ENCODE peak calls at places on chromosomes 12 and 14, in nine cellular contexts. D is GM23338, B is psoas muscle, X is Peyer's patch, E is fibroblast of lung, I is stomach, M is mucosa of descending colon, F is bronchial epithelial cell, R is colonic mucosa. Y is an unnamed sample.

GRCh38 chr14:79585845-79586244 is 625.5 kb downstream of the DIO2 start:
- DNase-seq in M (no peak), R (no peak), B (no peak), X (no peak), I (no peak), E (peak; percentile 16), D (no peak), F (no peak), Y (no peak)

GRCh38 chr14:87869619-87870583 is 123.1 kb downstream of the GALC start:
- DNase-seq in B (no peak), D (no peak), E (peak; percentile 4), R (no peak), X (no peak), F (peak; percentile 93), M (no peak), I (no peak), Y (peak; percentile 93)

GRCh38 chr14:37202265-37202664 is 4.5 kb downstream of the MIPOL1 start:
- DNase-seq in B (no peak), X (no peak), R (no peak), I (no peak), M (no peak), D (no peak), F (peak; percentile 74), E (peak; percentile 8), Y (peak; percentile 55)

GRCh38 chr12:122421263-122421814 is 1.1 kb downstream of the CLIP1 start:
- DNase-seq in R (peak; percentile 61), X (peak; percentile 36), D (no peak), M (peak; percentile 64), E (peak; percentile 64), B (no peak), F (peak; percentile 66), I (peak; percentile 35), Y (peak; percentile 52)

GRCh38 chr14:77914073-77914721 is 114.3 kb downstream of the ADCK1 start:
- DNase-seq in I (no peak), R (no peak), M (no peak), E (no peak), D (no peak), X (no peak), F (no peak), B (no peak), Y (no peak)

GRCh38 chr12:6038160-6038559 is 86.3 kb downstream of the VWF start:
- DNase-seq in F (peak; percentile 78), E (peak; percentile 75), M (no peak), B (no peak), X (no peak), R (peak; percentile 74), I (peak; percentile 50), D (peak; percentile 98), Y (peak; percentile 80)

GRCh38 chr12:127381681-127382080 is 885.3 kb upstream of the TMEM132C start:
- DNase-seq in D (no peak), F (no peak), E (no peak), R (no peak), B (no peak), M (no peak), I (no peak), X (no peak), Y (peak; percentile 28)

GRCh38 chr12:19834596-19834995 is 395.3 kb downstream of the AEBP2 start:
- DNase-seq in X (no peak), B (no peak), I (no peak), F (no peak), D (no peak), E (no peak), R (no peak), M (no peak), Y (no peak)

GRCh38 chr12:117850048-117850447 is 118.7 kb downstream of the KSR2 start:
- DNase-seq in D (peak; percentile 85), B (no peak), X (no peak), F (peak; percentile 33), I (no peak), E (peak; percentile 40), R (peak; percentile 22), M (no peak), Y (peak; percentile 51)

GRCh38 chr12:1533602-1534304 is 60.6 kb downstream of the FBXL14 start:
- DNase-seq in B (no peak), X (no peak), M (no peak), F (no peak), E (no peak), D (no peak), I (no peak), R (no peak), Y (peak; percentile 44)

GRCh38 chr14:69657961-69658360 is 46.6 kb downstream of the SUSD6 start:
- DNase-seq in F (peak; percentile 87), R (peak; percentile 72), X (no peak), E (peak; percentile 39), M (peak; percentile 75), D (peak; percentile 56), I (peak; percentile 84), B (no peak), Y (peak; percentile 29)

GRCh38 chr12:57579011-57579410 is 12.0 kb upstream of the PIP4K2C start:
- DNase-seq in I (no peak), E (no peak), M (no peak), R (no peak), F (no peak), B (no peak), D (no peak), X (no peak), Y (no peak)

GRCh38 chr14:23061995-23062394 is 4.7 kb upstream of the CDH24 start:
- DNase-seq in M (no peak), E (peak; percentile 95), X (no peak), R (no peak), I (peak; percentile 61), F (peak; percentile 95), D (no peak), B (peak; percentile 71), Y (peak; percentile 94)

GRCh38 chr14:81990312-81990761 is 456.7 kb upstream of the SEL1L start:
- DNase-seq in D (peak; percentile 72), E (peak; percentile 60), F (peak; percentile 52), I (peak; percentile 45), M (no peak), X (no peak), B (no peak), R (peak; percentile 40), Y (peak; percentile 57)

GRCh38 chr12:3461391-3461790 is 29.6 kb upstream of the PRMT8 start:
- DNase-seq in D (no peak), B (no peak), E (no peak), X (no peak), R (no peak), M (no peak), F (no peak), I (no peak), Y (no peak)

GRCh38 chr12:64780220-64780530 is 21.0 kb upstream of the GNS start:
- DNase-seq in F (no peak), X (no peak), M (no peak), E (no peak), D (no peak), R (no peak), B (no peak), I (no peak), Y (no peak)

GRCh38 chr14:73133795-73134194 is 2.5 kb upstream of the PSEN1 start:
- DNase-seq in R (no peak), X (no peak), E (no peak), I (no peak), M (no peak), D (peak; percentile 21), B (no peak), F (no peak), Y (no peak)

GRCh38 chr14:73140924-73141323 is 4.6 kb downstream of the PSEN1 start:
- DNase-seq in X (no peak), I (no peak), F (no peak), R (no peak), M (no peak), D (no peak), E (no peak), B (no peak), Y (no peak)

GRCh38 chr14:73136387-73137221 is at the start of gene PSEN1:
- DNase-seq in X (peak; percentile 99), B (peak; percentile 97), F (peak; percentile 80), I (peak; percentile 98), E (peak; percentile 90), R (peak; percentile 99), D (peak; percentile 98), M (peak; percentile 97), Y (peak; percentile 86)

GRCh38 chr14:73136085-73136386 is 271 bp upstream of the PSEN1 start:
- DNase-seq in B (no peak), I (no peak), R (no peak), F (no peak), E (no peak), X (no peak), M (no peak), D (no peak), Y (no peak)
- H3K4me3 ChIP-seq in B (peak overlapping the region; percentile 97), I (peak overlapping the region; percentile 75), R (peak overlapping the region; percentile 89), F (peak overlapping the region; percentile 85), E (peak overlapping the region; percentile 69), X (peak overlapping the region; percentile 88), M (peak overlapping the region; percentile 81), D (peak overlapping the region; percentile 87), Y (peak overlapping the region; percentile 72)

GRCh38 chr14:61837336-61838229 is 75.4 kb downstream of the SNAPC1 start:
- DNase-seq in B (peak; percentile 78), I (peak; percentile 84), F (peak; percentile 73), D (peak; percentile 87), E (peak; percentile 81), R (peak; percentile 81), X (peak; percentile 74), M (peak; percentile 57), Y (peak; percentile 83)
- H3K4me3 ChIP-seq in B (no peak overlapping the region), I (no peak overlapping the region), F (no peak overlapping the region), D (no peak overlapping the region), E (no peak overlapping the region), R (no peak overlapping the region), X (no peak overlapping the region), M (no peak overlapping the region), Y (no peak overlapping the region)

GRCh38 chr14:101813171-101813759 is 51.8 kb downstream of the PPP2R5C start:
- DNase-seq in R (peak; percentile 40), M (peak; percentile 67), E (no peak), B (peak; percentile 65), I (no peak), X (no peak), F (no peak), D (no peak), Y (peak; percentile 33)
- H3K4me3 ChIP-seq in R (no peak overlapping the region), M (no peak overlapping the region), E (no peak overlapping the region), B (no peak overlapping the region), I (no peak overlapping the region), X (no peak overlapping the region), F (no peak overlapping the region), D (no peak overlapping the region), Y (no peak overlapping the region)

GRCh38 chr12:106130474-106131113 is 8.2 kb downstream of the NUAK1 start:
- DNase-seq in R (no peak), M (no peak), X (no peak), F (no peak), D (no peak), B (no peak), I (no peak), E (no peak), Y (no peak)

GRCh38 chr12:106133136-106134087 is 5.3 kb downstream of the NUAK1 start:
- DNase-seq in I (no peak), D (peak; percentile 92), B (no peak), F (peak; percentile 88), R (no peak), X (no peak), E (no peak), M (no peak), Y (peak; percentile 38)

GRCh38 chr12:106134294-106134949 is 4.3 kb downstream of the NUAK1 start:
- DNase-seq in M (no peak), I (no peak), E (no peak), F (no peak), D (no peak), X (no peak), B (no peak), R (no peak), Y (no peak)

GRCh38 chr12:106132175-106133135 is 6.3 kb downstream of the NUAK1 start:
- DNase-seq in I (no peak), E (no peak), X (no peak), B (no peak), M (no peak), R (no peak), D (no peak), F (no peak), Y (no peak)

GRCh38 chr12:106131671-106132070 is 7.1 kb downstream of the NUAK1 start:
- DNase-seq in E (peak; percentile 31), R (no peak), X (no peak), I (no peak), B (no peak), F (no peak), M (no peak), D (no peak), Y (peak; percentile 34)
- H3K4me3 ChIP-seq in E (no peak overlapping the region), R (no peak overlapping the region), X (no peak overlapping the region), I (no peak overlapping the region), B (no peak overlapping the region), F (no peak overlapping the region), M (no peak overlapping the region), D (peak overlapping the region; percentile 4), Y (no peak overlapping the region)

Y was measured in fibroblast of mammary gland.